ENCODE peak calls at places on chromosomes 2 and 18, in seven cellular contexts. T, K, A, C, V, R and D are unnamed samples.

GRCh38 chr2:130845507-130846085 is 8.9 kb downstream of the ARHGEF4 start:
- DNase-seq in T (no peak), K (no peak), A (no peak), C (no peak), V (no peak), R (no peak), D (no peak)

GRCh38 chr2:23694058-23695045 is 232.6 kb downstream of the ATAD2B start:
- DNase-seq in T (no peak), K (no peak), A (no peak), C (no peak), V (no peak), R (no peak), D (no peak)

GRCh38 chr2:227106845-227107759 is 56.9 kb downstream of the COL4A4 start:
- DNase-seq in T (peak; percentile 90), K (peak; percentile 92), A (peak; percentile 73), C (peak; percentile 62), V (no peak), R (no peak), D (no peak)

GRCh38 chr2:217776631-217777030 is 226.2 kb downstream of the TNS1 start:
- DNase-seq in T (no peak), K (peak; percentile 47), A (no peak), C (no peak), V (no peak), R (no peak), D (no peak)

GRCh38 chr18:28581503-28582169 is 404.7 kb upstream of the CDH2 start:
- DNase-seq in T (peak; percentile 11), K (peak; percentile 74), A (no peak), C (no peak), V (no peak), R (no peak), D (no peak)

GRCh38 chr2:39948016-39948719 is 169.1 kb upstream of the THUMPD2 start:
- DNase-seq in T (no peak), K (peak; percentile 41), A (no peak), C (no peak), V (no peak), R (no peak), D (no peak)

GRCh38 chr2:235580401-235581157 is 86.7 kb downstream of the AGAP1 start:
- DNase-seq in T (no peak), K (no peak), A (peak; percentile 35), C (no peak), V (no peak), R (no peak), D (no peak)

GRCh38 chr2:187329586-187329985 is 118.5 kb downstream of the CALCRL start:
- DNase-seq in T (no peak), K (no peak), A (no peak), C (no peak), V (no peak), R (no peak), D (no peak)

GRCh38 chr2:146701183-146701582 is 1143.6 kb upstream of the ACVR2A start:
- DNase-seq in T (peak; percentile 89), K (no peak), A (no peak), C (peak; percentile 30), V (no peak), R (no peak), D (no peak)

GRCh38 chr2:171081649-171082111 is 79.0 kb downstream of the TLK1 start:
- DNase-seq in T (no peak), K (no peak), A (no peak), C (no peak), V (no peak), R (no peak), D (no peak)

GRCh38 chr2:121071058-121071504 is 213.9 kb downstream of the TFCP2L1 start:
- DNase-seq in T (peak; percentile 87), K (peak; percentile 89), A (peak; percentile 24), C (peak; percentile 72), V (peak; percentile 84), R (peak; percentile 68), D (peak; percentile 83)

GRCh38 chr2:113138428-113139322 is 11.3 kb downstream of the IL1RN start:
- DNase-seq in T (peak; percentile 84), K (peak; percentile 90), A (peak; percentile 76), C (peak; percentile 48), V (no peak), R (peak; percentile 56), D (no peak)

GRCh38 chr18:55634545-55634944 is 46.6 kb upstream of the TCF4 start:
- DNase-seq in T (no peak), K (peak; percentile 59), A (no peak), C (no peak), V (no peak), R (no peak), D (no peak)

GRCh38 chr2:120372816-120373215 is 26.9 kb downstream of the INHBB start:
- DNase-seq in T (no peak), K (no peak), A (no peak), C (no peak), V (peak; percentile 1), R (no peak), D (no peak)

GRCh38 chr2:11829324-11829946 is 83.0 kb downstream of the LPIN1 start:
- DNase-seq in T (peak; percentile 87), K (peak; percentile 74), A (peak; percentile 85), C (peak; percentile 80), V (peak; percentile 79), R (peak; percentile 60), D (peak; percentile 74)

GRCh38 chr2:112867701-112868631 is 31.4 kb upstream of the IL1B start:
- DNase-seq in T (no peak), K (no peak), A (no peak), C (no peak), V (no peak), R (no peak), D (no peak)

GRCh38 chr2:159615936-159616733 is at the start of gene BAZ2B:
- DNase-seq in T (peak; percentile 75), K (peak; percentile 83), A (peak; percentile 39), C (peak; percentile 38), V (no peak), R (peak; percentile 67), D (no peak)

GRCh38 chr2:231360401-231360800 is 35.1 kb upstream of the B3GNT7 start:
- DNase-seq in T (peak; percentile 68), K (no peak), A (no peak), C (no peak), V (peak; percentile 46), R (no peak), D (peak; percentile 60)

GRCh38 chr2:65437392-65438135 is 5.2 kb upstream of the SPRED2 start:
- DNase-seq in T (peak; percentile 77), K (peak; percentile 26), A (no peak), C (no peak), V (no peak), R (no peak), D (no peak)

GRCh38 chr2:241774419-241775222 is 2.0 kb upstream of the GAL3ST2 start:
- DNase-seq in T (no peak), K (peak; percentile 33), A (peak; percentile 79), C (peak; percentile 5), V (no peak), R (peak; percentile 27), D (peak; percentile 26)

GRCh38 chr2:177753682-177754475 is 318.7 kb downstream of the PDE11A start:
- DNase-seq in T (peak; percentile 78), K (peak; percentile 59), A (no peak), C (peak; percentile 58), V (peak; percentile 85), R (peak; percentile 47), D (peak; percentile 80)

GRCh38 chr18:40867452-40867851 is 1087.6 kb upstream of the PIK3C3 start:
- DNase-seq in T (no peak), K (peak; percentile 81), A (no peak), C (no peak), V (no peak), R (no peak), D (no peak)

GRCh38 chr2:164109006-164109405 is 373.2 kb upstream of the FIGN start:
- DNase-seq in T (no peak), K (no peak), A (no peak), C (no peak), V (no peak), R (no peak), D (no peak)

GRCh38 chr18:54790109-54790508 is 38.2 kb upstream of the RAB27B start:
- DNase-seq in T (no peak), K (no peak), A (no peak), C (no peak), V (no peak), R (no peak), D (no peak)

GRCh38 chr18:80178935-80179818 is 68.1 kb downstream of the PARD6G start:
- DNase-seq in T (no peak), K (no peak), A (no peak), C (no peak), V (no peak), R (no peak), D (no peak)

GRCh38 chr2:145356046-145356445 is 836.1 kb upstream of the ZEB2 start:
- DNase-seq in T (no peak), K (peak; percentile 30), A (no peak), C (no peak), V (no peak), R (no peak), D (no peak)

GRCh38 chr2:40213071-40213470 is 238.8 kb downstream of the SLC8A1 start:
- DNase-seq in T (peak; percentile 18), K (peak; percentile 54), A (no peak), C (no peak), V (no peak), R (no peak), D (no peak)

GRCh38 chr18:37662099-37662498 is 96.5 kb upstream of the CELF4 start:
- DNase-seq in T (no peak), K (no peak), A (no peak), C (no peak), V (no peak), R (peak; percentile 19), D (no peak)

GRCh38 chr2:21039979-21040467 is 3.9 kb downstream of the APOB start:
- DNase-seq in T (no peak), K (no peak), A (no peak), C (no peak), V (no peak), R (no peak), D (no peak)

GRCh38 chr2:65430515-65431416 is 1.6 kb downstream of the SPRED2 start:
- DNase-seq in T (peak; percentile 56), K (peak; percentile 74), A (peak; percentile 72), C (peak; percentile 74), V (peak; percentile 76), R (peak; percentile 58), D (peak; percentile 73)

GRCh38 chr2:119011162-119011909 is 69.3 kb downstream of the MARCO start:
- DNase-seq in T (peak; percentile 88), K (peak; percentile 75), A (peak; percentile 33), C (peak; percentile 83), V (peak; percentile 66), R (peak; percentile 38), D (peak; percentile 72)

GRCh38 chr18:76377359-76377756 is 117.7 kb downstream of the ZNF516 start:
- DNase-seq in T (no peak), K (no peak), A (no peak), C (no peak), V (no peak), R (no peak), D (no peak)

GRCh38 chr18:30177056-30177455 is 865.5 kb downstream of the DSC3 start:
- DNase-seq in T (no peak), K (peak; percentile 0), A (no peak), C (no peak), V (no peak), R (no peak), D (no peak)

GRCh38 chr18:75133721-75134645 is 75.0 kb downstream of the PTGR3 start:
- DNase-seq in T (no peak), K (no peak), A (no peak), C (peak; percentile 6), V (no peak), R (no peak), D (no peak)

GRCh38 chr2:40240067-40240466 is 211.8 kb downstream of the SLC8A1 start:
- DNase-seq in T (no peak), K (peak; percentile 83), A (no peak), C (no peak), V (peak; percentile 89), R (peak; percentile 67), D (peak; percentile 90)